ENCODE peak calls at places on chromosomes 16 and 17, in ten cellular contexts. E, Q, B, V, D, F, K, I, N and Y are unnamed samples.
A peak's percentile ranks its signal among the peaks of the same experiment; 100 is the strongest.

GRCh38 chr17:63232565-63233310 is 213.4 kb downstream of the CYB561 start:
- DNase-seq in K (no peak), V (no peak), N (no peak), D (no peak), E (peak; percentile 10), Q (no peak), I (no peak), B (no peak), F (no peak), Y (no peak)

GRCh38 chr16:73016488-73016830 is 31.5 kb downstream of the ZFHX3 start:
- DNase-seq in B (no peak), E (peak; percentile 77), D (no peak), Q (no peak), V (no peak), N (no peak), I (peak; percentile 8), F (no peak), K (peak; percentile 42), Y (no peak)

GRCh38 chr17:75551276-75551675 is 25.8 kb downstream of the LLGL2 start:
- DNase-seq in B (no peak), E (no peak), V (no peak), D (no peak), F (no peak), Q (no peak), K (no peak), I (no peak), N (no peak), Y (no peak)

GRCh38 chr16:22316411-22316811 is 19.2 kb downstream of the POLR3E start:
- DNase-seq in F (no peak), E (no peak), V (no peak), K (peak; percentile 41), I (no peak), Q (no peak), B (no peak), D (no peak), N (no peak), Y (no peak)

GRCh38 chr16:9908613-9909012 is 273.6 kb downstream of the GRIN2A start:
- DNase-seq in E (peak; percentile 41), B (no peak), F (no peak), D (no peak), N (no peak), I (no peak), V (no peak), Q (no peak), K (no peak), Y (no peak)

GRCh38 chr17:64767269-64767997 is 105.3 kb upstream of the SMURF2 start:
- DNase-seq in B (no peak), K (no peak), V (no peak), D (no peak), N (no peak), F (no peak), Q (no peak), E (no peak), I (no peak), Y (no peak)

GRCh38 chr16:66273644-66274334 is 92.7 kb upstream of the CDH5 start:
- DNase-seq in V (peak; percentile 53), E (no peak), B (peak; percentile 31), I (no peak), Q (no peak), F (peak; percentile 45), D (no peak), N (no peak), K (peak; percentile 37), Y (no peak)

GRCh38 chr16:55955439-55955838 is 80.3 kb upstream of the CES5A start:
- DNase-seq in V (no peak), K (no peak), Q (no peak), F (no peak), N (no peak), E (no peak), B (no peak), D (no peak), I (no peak), Y (no peak)

GRCh38 chr16:50301626-50302471 is 35.5 kb downstream of the ADCY7 start:
- DNase-seq in B (no peak), N (no peak), D (no peak), V (peak; percentile 77), Q (no peak), E (no peak), F (peak; percentile 67), K (peak; percentile 48), I (peak; percentile 33), Y (no peak)

GRCh38 chr16:89314357-89314756 is 96.9 kb downstream of the ZNF778 start:
- DNase-seq in E (no peak), K (peak; percentile 66), B (no peak), I (no peak), V (no peak), Q (no peak), N (no peak), F (peak; percentile 57), D (no peak), Y (peak; percentile 56)

GRCh38 chr16:80704751-80705150 is 99.6 kb downstream of the CDYL2 start:
- DNase-seq in E (no peak), V (no peak), B (no peak), Q (no peak), D (no peak), F (no peak), K (no peak), N (no peak), I (no peak), Y (no peak)

GRCh38 chr16:8861563-8862308 is 7.1 kb downstream of the CARHSP1 start:
- DNase-seq in B (no peak), I (no peak), D (no peak), K (no peak), V (no peak), N (no peak), Q (no peak), F (no peak), E (no peak), Y (no peak)

GRCh38 chr17:73430848-73431247 is 119.0 kb upstream of the CDC42EP4 start:
- DNase-seq in D (no peak), E (no peak), B (no peak), V (no peak), I (no peak), N (peak; percentile 86), K (no peak), F (no peak), Q (no peak), Y (peak; percentile 49)

DNA sequence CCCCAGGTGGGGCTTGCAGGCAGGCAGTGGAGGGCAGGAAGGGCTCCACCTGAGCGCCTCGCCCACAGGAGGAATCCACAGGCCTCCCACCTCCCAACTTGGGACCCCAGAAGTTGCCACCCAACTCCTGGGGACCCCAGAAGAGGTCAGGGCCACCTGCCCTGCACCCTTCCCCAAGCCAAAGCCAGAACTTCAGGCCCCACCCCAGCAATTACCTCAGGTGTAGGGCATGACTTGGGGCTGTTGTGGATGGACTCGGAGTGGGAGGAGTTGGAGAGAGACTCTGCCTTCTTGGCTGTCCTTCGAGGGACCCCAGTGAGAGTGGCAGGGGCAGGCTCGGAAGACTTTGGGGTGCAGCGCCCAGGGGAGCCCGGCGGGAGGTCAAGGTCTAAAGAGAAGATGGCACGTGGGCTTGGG is 10.5 kb downstream of the TSPOAP1 start:
- DNase-seq in Q (no peak), V (no peak), F (no peak), D (no peak), E (no peak), K (peak; percentile 43), B (no peak), N (no peak), I (no peak), Y (no peak)
- TF ChIP-seq CTCF in Q (no peak), V (no peak), F (no peak), D (no peak), E (no peak), K (no peak), B (no peak), N (no peak), I (no peak), Y (no peak)

GRCh38 chr16:27801259-27801945 is 251.5 kb downstream of the KATNIP start:
- DNase-seq in K (no peak), V (peak; percentile 36), E (no peak), B (no peak), D (no peak), F (no peak), Q (no peak), I (no peak), N (no peak), Y (no peak)

GRCh38 chr16:27806388-27806787 is 256.4 kb downstream of the KATNIP start:
- DNase-seq in E (no peak), K (no peak), V (no peak), Q (no peak), I (no peak), N (no peak), D (no peak), F (no peak), B (no peak), Y (no peak)

GRCh38 chr16:27805828-27806351 is 255.9 kb downstream of the KATNIP start:
- DNase-seq in B (no peak), V (no peak), D (no peak), F (no peak), Q (no peak), N (no peak), I (no peak), K (no peak), E (no peak), Y (no peak)

GRCh38 chr16:27802664-27803450 is 252.9 kb downstream of the KATNIP start:
- DNase-seq in D (no peak), N (no peak), B (no peak), K (no peak), V (no peak), Q (no peak), I (no peak), E (no peak), F (no peak), Y (no peak)

GRCh38 chr16:27803775-27804549 is 254.0 kb downstream of the KATNIP start:
- DNase-seq in K (no peak), I (no peak), Q (no peak), V (no peak), E (no peak), N (no peak), F (no peak), B (no peak), D (no peak), Y (no peak)
- TF ChIP-seq CTCF in K (no peak), I (no peak), Q (no peak), V (no peak), E (no peak), N (no peak), F (no peak), B (no peak), D (no peak), Y (no peak)

DNA sequence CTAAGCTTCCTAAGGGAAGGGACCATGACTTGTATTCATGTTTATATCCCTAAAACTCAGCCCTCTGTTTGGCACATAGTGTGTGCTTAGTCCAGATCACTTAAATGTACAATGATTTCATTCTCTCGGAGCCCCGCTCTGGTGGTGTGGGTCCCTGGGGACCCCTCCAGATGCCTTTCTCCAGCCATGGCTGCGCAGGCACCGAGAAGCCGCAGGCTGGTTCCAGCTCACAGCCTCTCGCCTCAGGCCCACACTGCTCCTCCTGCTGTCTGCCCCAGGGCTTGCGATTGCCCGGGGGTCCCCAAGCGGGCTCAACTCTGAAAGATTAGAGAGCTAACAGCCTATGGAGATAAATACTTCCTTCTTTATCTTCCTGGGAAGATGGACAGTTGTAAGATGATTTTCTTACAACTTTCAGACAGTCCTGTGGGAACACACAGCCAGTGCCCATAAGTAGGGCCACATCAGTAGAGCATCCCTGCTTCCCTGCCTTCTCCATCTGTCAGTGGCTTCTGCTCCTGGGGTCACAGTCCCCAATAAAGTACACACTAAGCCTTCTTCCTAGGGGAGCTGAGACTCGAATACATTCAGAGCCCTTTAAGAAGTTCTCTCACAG is 66.2 kb downstream of the CENPV start:
- DNase-seq in I (no peak), E (peak; percentile 86), K (peak; percentile 82), Q (no peak), D (peak; percentile 31), N (no peak), F (no peak), B (peak; percentile 17), V (no peak), Y (peak; percentile 19)
- TF ChIP-seq CTCF in I (no peak), E (peak; percentile 41), K (no peak), Q (no peak), D (no peak), N (no peak), F (no peak), B (no peak), V (no peak), Y (no peak)

GRCh38 chr17:48636177-48637018 is 10.2 kb upstream of the HOXB9 start:
- DNase-seq in E (peak; percentile 77), I (peak; percentile 95), K (peak; percentile 89), F (peak; percentile 37), V (peak; percentile 78), D (peak; percentile 89), B (no peak), Q (peak; percentile 94), N (peak; percentile 70), Y (peak; percentile 89)
- TF ChIP-seq CTCF in E (peak; percentile 69), I (peak; percentile 93), K (peak; percentile 69), F (peak; percentile 35), V (peak; percentile 65), D (peak; percentile 67), B (peak; percentile 17), Q (peak; percentile 74), N (peak; percentile 9), Y (peak; percentile 77)